ENCODE peak calls at places on chromosomes 16 and 17, in ten cellular contexts. N is neuronal stem cell, Y is fibroblast of lung, H is Karpas-422, R is OCI-LY7, X is H1, Z is A549, P is mesenchymal stem cell, Q is mesendoderm, G is GM23338. S is an unnamed sample.
A peak's percentile ranks its signal among the peaks of the same experiment; 100 is the strongest.

GRCh38 chr16:70646260-70647241 is at the start of gene IL34:
- DNase-seq in H (peak; percentile 53), Q (no peak), R (no peak), G (no peak), Y (peak; percentile 30), Z (no peak), X (no peak), N (no peak), P (no peak), S (peak; percentile 26)

GRCh38 chr16:82152641-82153094 is 17.4 kb downstream of the MPHOSPH6 start:
- DNase-seq in H (no peak), N (no peak), G (no peak), Z (peak; percentile 8), X (no peak), Q (peak; percentile 28), Y (peak; percentile 54), R (no peak), P (peak; percentile 75), S (no peak)

GRCh38 chr17:81345211-81346089 is 49.8 kb upstream of the BAHCC1 start:
- DNase-seq in Y (peak; percentile 89), Q (peak; percentile 94), N (peak; percentile 82), H (no peak), R (peak; percentile 72), X (no peak), G (peak; percentile 78), Z (peak; percentile 91), P (peak; percentile 90), S (peak; percentile 87)

GRCh38 chr17:59837362-59838195 is 55.2 kb downstream of the TUBD1 start:
- DNase-seq in N (peak; percentile 76), P (peak; percentile 100), G (peak; percentile 99), Z (peak; percentile 100), R (peak; percentile 91), Q (peak; percentile 100), X (no peak), Y (peak; percentile 100), H (peak; percentile 93), S (peak; percentile 89)

GRCh38 chr16:26598061-26598460 is 468.7 kb upstream of the C16orf82 start:
- DNase-seq in Z (no peak), Q (peak; percentile 90), H (no peak), X (no peak), Y (no peak), R (no peak), N (no peak), P (no peak), G (no peak), S (no peak)

GRCh38 chr17:46789610-46790009 is 28.9 kb downstream of the WNT3 start:
- DNase-seq in P (no peak), X (no peak), Z (no peak), H (no peak), Y (no peak), N (no peak), R (no peak), Q (no peak), G (no peak), S (no peak)

GRCh38 chr16:74446866-74447265 is 25.6 kb upstream of the CLEC18B start:
- DNase-seq in X (no peak), P (no peak), Q (no peak), R (no peak), Y (no peak), Z (no peak), H (no peak), N (no peak), G (no peak), S (no peak)

GRCh38 chr17:81518785-81519283 is 6.2 kb upstream of the ACTG1 start:
- DNase-seq in N (no peak), R (peak; percentile 63), Y (no peak), Q (peak; percentile 61), X (no peak), G (peak; percentile 61), P (no peak), Z (peak; percentile 58), H (no peak), S (no peak)

GRCh38 chr17:57622886-57623433 is 122.1 kb downstream of the CCDC182 start:
- DNase-seq in N (no peak), Y (peak; percentile 87), Q (peak; percentile 85), G (no peak), H (peak; percentile 95), X (no peak), P (peak; percentile 98), R (peak; percentile 88), Z (peak; percentile 42), S (no peak)
- H3K4me2 ChIP-seq in N (no peak overlapping the region), Y (peak overlapping the region; percentile 2), Q (no peak overlapping the region), G (no peak overlapping the region), H (peak overlapping the region; percentile 81), X (no peak overlapping the region), P (no peak overlapping the region), R (peak overlapping the region; percentile 87), Z (peak overlapping the region; percentile 43), S (no peak overlapping the region)

GRCh38 chr16:30670072-30670824 is 12.0 kb downstream of the FBRS start:
- DNase-seq in X (no peak), N (no peak), G (no peak), Y (no peak), Z (no peak), R (no peak), H (no peak), Q (no peak), P (no peak), S (no peak)

GRCh38 chr16:30667361-30667905 is 9.2 kb downstream of the FBRS start:
- DNase-seq in R (no peak), Z (no peak), N (no peak), Y (no peak), G (no peak), X (no peak), H (no peak), Q (no peak), P (no peak), S (no peak)

GRCh38 chr16:30669026-30670000 is 11.1 kb downstream of the FBRS start:
- DNase-seq in R (no peak), Z (no peak), Y (no peak), X (no peak), N (no peak), H (no peak), Q (no peak), G (no peak), P (no peak), S (no peak)

GRCh38 chr16:30666681-30667080 is 8.4 kb downstream of the FBRS start:
- DNase-seq in X (no peak), G (no peak), H (no peak), P (no peak), R (no peak), Z (no peak), N (no peak), Y (peak; percentile 57), Q (no peak), S (no peak)

DNA sequence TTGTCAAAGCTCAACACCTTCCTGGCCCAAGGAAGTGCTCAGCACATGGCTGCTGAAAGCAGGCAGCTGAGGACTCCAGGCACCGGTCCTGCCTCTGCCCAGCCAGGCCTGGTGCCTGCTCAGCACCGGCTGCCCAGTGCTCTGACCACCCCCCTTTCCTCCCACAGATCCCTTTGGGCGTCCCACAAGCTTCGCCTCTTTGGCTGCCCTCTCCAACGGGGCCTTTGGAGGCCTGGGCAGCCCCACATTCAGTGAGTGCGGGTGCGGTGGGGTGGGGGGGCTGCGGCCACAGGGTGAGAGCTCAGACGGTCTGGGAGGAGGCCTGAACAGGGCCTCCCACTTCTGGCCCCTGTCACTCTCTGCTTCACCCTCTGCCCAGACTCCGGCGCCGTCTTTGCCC is 10.2 kb downstream of the FBRS start:
- DNase-seq in H (no peak), Q (no peak), X (no peak), G (no peak), N (no peak), R (no peak), Y (no peak), Z (no peak), P (no peak), S (no peak)
- H3K4me2 ChIP-seq in H (no peak overlapping the region), Q (no peak overlapping the region), X (no peak overlapping the region), G (no peak overlapping the region), N (no peak overlapping the region), R (no peak overlapping the region), Y (no peak overlapping the region), Z (no peak overlapping the region), P (no peak overlapping the region), S (no peak overlapping the region)

GRCh38 chr17:49373115-49373514 is 11.1 kb upstream of the ZNF652 start:
- DNase-seq in R (no peak), X (no peak), G (no peak), N (no peak), H (no peak), Y (no peak), P (no peak), Q (no peak), Z (no peak), S (no peak)

GRCh38 chr17:49371178-49371834 is 9.3 kb upstream of the ZNF652 start:
- DNase-seq in N (no peak), G (peak; percentile 98), Y (no peak), Q (peak; percentile 86), X (peak; percentile 73), R (no peak), Z (no peak), P (no peak), H (no peak), S (peak; percentile 98)

GRCh38 chr17:49369089-49369488 is 7.0 kb upstream of the ZNF652 start:
- DNase-seq in H (no peak), Y (no peak), P (no peak), Z (no peak), X (no peak), R (no peak), N (no peak), G (no peak), Q (no peak), S (peak; percentile 10)

GRCh38 chr17:49372428-49372827 is 10.4 kb upstream of the ZNF652 start:
- DNase-seq in Z (no peak), Y (no peak), G (no peak), X (no peak), H (no peak), N (no peak), Q (no peak), R (no peak), P (no peak), S (no peak)

GRCh38 chr17:49369760-49370159 is 7.7 kb upstream of the ZNF652 start:
- DNase-seq in Y (no peak), G (no peak), Q (no peak), Z (no peak), X (no peak), R (no peak), H (no peak), P (no peak), N (no peak), S (no peak)
- H3K4me2 ChIP-seq in Y (no peak overlapping the region), G (no peak overlapping the region), Q (no peak overlapping the region), Z (no peak overlapping the region), X (no peak overlapping the region), R (no peak overlapping the region), H (no peak overlapping the region), P (no peak overlapping the region), N (no peak overlapping the region), S (no peak overlapping the region)

DNA sequence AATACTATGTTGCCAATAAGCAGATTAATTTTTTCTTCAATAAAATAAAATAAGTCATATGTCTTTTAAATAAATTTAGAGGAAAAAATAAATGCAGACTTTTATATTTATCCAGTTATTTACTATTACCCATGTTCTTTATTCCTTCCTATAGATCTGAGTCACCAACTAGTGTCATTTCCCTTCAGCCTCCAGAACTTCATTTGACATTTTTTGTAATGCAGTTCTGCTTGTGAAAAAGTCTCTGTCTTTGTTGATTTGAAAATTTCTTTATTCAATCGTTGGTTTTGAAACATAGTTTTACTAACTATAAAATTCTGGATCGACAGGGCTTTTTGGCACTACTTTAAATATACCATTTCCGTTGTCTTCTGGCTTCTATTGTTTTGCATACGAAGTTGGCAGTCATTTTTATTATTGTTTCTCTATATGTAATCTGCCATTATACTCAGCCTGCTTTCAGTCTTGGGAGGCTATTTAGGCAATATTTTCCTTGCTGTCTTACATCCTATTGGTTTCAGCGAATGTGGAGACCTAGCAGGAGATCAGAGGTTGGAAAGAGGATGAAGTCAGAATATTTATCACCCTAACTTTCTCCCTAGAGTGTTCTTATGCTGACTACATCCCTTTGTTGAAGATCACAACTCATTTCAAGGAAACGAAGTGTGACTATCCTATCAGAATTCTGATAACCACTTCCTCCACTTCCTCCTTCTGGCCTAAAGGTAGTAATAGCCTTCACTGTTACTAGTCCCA is 42.0 kb upstream of the SLC6A2 start:
- DNase-seq in X (no peak), G (no peak), N (no peak), Z (no peak), R (no peak), P (no peak), Y (no peak), Q (peak; percentile 71), H (no peak), S (no peak)
- H3K4me2 ChIP-seq in X (no peak overlapping the region), G (no peak overlapping the region), N (no peak overlapping the region), Z (no peak overlapping the region), R (no peak overlapping the region), P (no peak overlapping the region), Y (no peak overlapping the region), Q (no peak overlapping the region), H (no peak overlapping the region), S (no peak overlapping the region)

S was measured in H9.